ENCODE peak calls at places on chromosomes 11 and 22, in ten cellular contexts. One of them, this sample, is unnamed.

GRCh38 chr11:86063536-86063935 is 5.3 kb downstream of the PICALM start:
- DNase-seq in IMR-90: no peak
- DNase-seq in psoas muscle: no peak
- DNase-seq in substantia nigra: no peak
- DNase-seq in T follicular helper cell: no peak
- DNase-seq in AG08396: peak
- DNase-seq in posterior cingulate gyrus: no peak
- DNase-seq in HS-5: peak
- DNase-seq in Panc1: no peak
- DNase-seq in globus pallidus: no peak
- DNase-seq in this sample: no peak

GRCh38 chr11:58513747-58514367 is 6.0 kb upstream of the OR5B21 start:
- DNase-seq in substantia nigra: no peak
- DNase-seq in T follicular helper cell: no peak
- DNase-seq in IMR-90: peak
- DNase-seq in posterior cingulate gyrus: peak
- DNase-seq in psoas muscle: no peak
- DNase-seq in Panc1: peak
- DNase-seq in globus pallidus: peak
- DNase-seq in AG08396: peak
- DNase-seq in HS-5: peak
- DNase-seq in this sample: no peak

GRCh38 chr22:25645266-25645665 is 80.8 kb downstream of the GRK3 start:
- DNase-seq in AG08396: peak
- DNase-seq in globus pallidus: no peak
- DNase-seq in Panc1: no peak
- DNase-seq in substantia nigra: no peak
- DNase-seq in IMR-90: peak
- DNase-seq in T follicular helper cell: no peak
- DNase-seq in HS-5: no peak
- DNase-seq in psoas muscle: no peak
- DNase-seq in posterior cingulate gyrus: no peak
- DNase-seq in this sample: no peak

GRCh38 chr22:17262976-17263375 is 43.7 kb upstream of the ADA2 start:
- DNase-seq in globus pallidus: no peak
- DNase-seq in substantia nigra: no peak
- DNase-seq in IMR-90: no peak
- DNase-seq in psoas muscle: no peak
- DNase-seq in posterior cingulate gyrus: no peak
- DNase-seq in Panc1: no peak
- DNase-seq in HS-5: no peak
- DNase-seq in T follicular helper cell: no peak
- DNase-seq in AG08396: no peak
- DNase-seq in this sample: no peak

GRCh38 chr11:93054881-93055280 is 85.4 kb downstream of the MTNR1B start:
- DNase-seq in posterior cingulate gyrus: no peak
- DNase-seq in IMR-90: peak
- DNase-seq in Panc1: peak
- DNase-seq in HS-5: peak
- DNase-seq in psoas muscle: no peak
- DNase-seq in T follicular helper cell: no peak
- DNase-seq in substantia nigra: no peak
- DNase-seq in AG08396: peak
- DNase-seq in globus pallidus: no peak
- DNase-seq in this sample: no peak

GRCh38 chr11:82842019-82842418 is 58.2 kb downstream of the PRCP start:
- DNase-seq in HS-5: no peak
- DNase-seq in substantia nigra: peak
- DNase-seq in Panc1: no peak
- DNase-seq in IMR-90: no peak
- DNase-seq in posterior cingulate gyrus: peak
- DNase-seq in T follicular helper cell: no peak
- DNase-seq in globus pallidus: peak
- DNase-seq in psoas muscle: no peak
- DNase-seq in AG08396: no peak
- DNase-seq in this sample: peak

GRCh38 chr11:109851780-109852390 is 241.3 kb upstream of the ZC3H12C start:
- DNase-seq in substantia nigra: no peak
- DNase-seq in T follicular helper cell: no peak
- DNase-seq in AG08396: no peak
- DNase-seq in globus pallidus: no peak
- DNase-seq in HS-5: no peak
- DNase-seq in posterior cingulate gyrus: no peak
- DNase-seq in IMR-90: peak
- DNase-seq in psoas muscle: no peak
- DNase-seq in Panc1: no peak
- DNase-seq in this sample: no peak

GRCh38 chr11:131408011-131408640 is 37.7 kb downstream of the NTM start:
- DNase-seq in globus pallidus: peak
- DNase-seq in IMR-90: peak
- DNase-seq in posterior cingulate gyrus: peak
- DNase-seq in psoas muscle: no peak
- DNase-seq in T follicular helper cell: no peak
- DNase-seq in AG08396: peak
- DNase-seq in Panc1: peak
- DNase-seq in HS-5: no peak
- DNase-seq in substantia nigra: no peak
- DNase-seq in this sample: no peak

GRCh38 chr11:64745523-64746328 is 1.8 kb upstream of the RASGRP2 start:
- DNase-seq in psoas muscle: peak
- DNase-seq in HS-5: no peak
- DNase-seq in IMR-90: peak
- DNase-seq in Panc1: no peak
- DNase-seq in AG08396: peak
- DNase-seq in substantia nigra: peak
- DNase-seq in posterior cingulate gyrus: peak
- DNase-seq in T follicular helper cell: peak
- DNase-seq in globus pallidus: peak
- DNase-seq in this sample: peak

GRCh38 chr11:120121914-120122473 is 15.9 kb downstream of the TRIM29 start:
- DNase-seq in T follicular helper cell: no peak
- DNase-seq in AG08396: no peak
- DNase-seq in globus pallidus: no peak
- DNase-seq in HS-5: no peak
- DNase-seq in substantia nigra: no peak
- DNase-seq in IMR-90: no peak
- DNase-seq in Panc1: no peak
- DNase-seq in posterior cingulate gyrus: no peak
- DNase-seq in psoas muscle: no peak
- DNase-seq in this sample: no peak

GRCh38 chr11:64772318-64773018 is 5.9 kb downstream of the SF1 start:
- DNase-seq in posterior cingulate gyrus: no peak
- DNase-seq in Panc1: no peak
- DNase-seq in substantia nigra: no peak
- DNase-seq in AG08396: no peak
- DNase-seq in IMR-90: no peak
- DNase-seq in globus pallidus: no peak
- DNase-seq in psoas muscle: no peak
- DNase-seq in T follicular helper cell: no peak
- DNase-seq in HS-5: no peak
- DNase-seq in this sample: no peak

GRCh38 chr22:20438678-20439492 is 1.3 kb upstream of the SCARF2 start:
- DNase-seq in globus pallidus: no peak
- DNase-seq in HS-5: no peak
- DNase-seq in psoas muscle: no peak
- DNase-seq in Panc1: no peak
- DNase-seq in AG08396: peak
- DNase-seq in posterior cingulate gyrus: no peak
- DNase-seq in substantia nigra: no peak
- DNase-seq in T follicular helper cell: no peak
- DNase-seq in IMR-90: no peak
- DNase-seq in this sample: no peak

GRCh38 chr11:79236541-79236971 is 204.3 kb downstream of the TENM4 start:
- DNase-seq in substantia nigra: no peak
- DNase-seq in globus pallidus: no peak
- DNase-seq in HS-5: no peak
- DNase-seq in IMR-90: peak
- DNase-seq in Panc1: no peak
- DNase-seq in posterior cingulate gyrus: no peak
- DNase-seq in psoas muscle: peak
- DNase-seq in AG08396: peak
- DNase-seq in T follicular helper cell: no peak
- DNase-seq in this sample: no peak

GRCh38 chr11:131253885-131254204 is 116.6 kb upstream of the NTM start:
- DNase-seq in globus pallidus: peak
- DNase-seq in psoas muscle: no peak
- DNase-seq in substantia nigra: no peak
- DNase-seq in T follicular helper cell: no peak
- DNase-seq in AG08396: no peak
- DNase-seq in Panc1: no peak
- DNase-seq in posterior cingulate gyrus: peak
- DNase-seq in IMR-90: peak
- DNase-seq in HS-5: no peak
- DNase-seq in this sample: no peak

GRCh38 chr11:116692318-116693106 is 80.3 kb downstream of the BUD13 start:
- DNase-seq in IMR-90: no peak
- DNase-seq in HS-5: no peak
- DNase-seq in substantia nigra: no peak
- DNase-seq in globus pallidus: no peak
- DNase-seq in AG08396: no peak
- DNase-seq in psoas muscle: no peak
- DNase-seq in Panc1: no peak
- DNase-seq in posterior cingulate gyrus: no peak
- DNase-seq in T follicular helper cell: no peak
- DNase-seq in this sample: no peak

GRCh38 chr11:111336062-111336461 is 37.7 kb downstream of the POU2AF3 start:
- DNase-seq in T follicular helper cell: no peak
- DNase-seq in globus pallidus: no peak
- DNase-seq in posterior cingulate gyrus: no peak
- DNase-seq in psoas muscle: no peak
- DNase-seq in AG08396: no peak
- DNase-seq in IMR-90: no peak
- DNase-seq in Panc1: no peak
- DNase-seq in HS-5: no peak
- DNase-seq in substantia nigra: no peak
- DNase-seq in this sample: no peak

GRCh38 chr11:102459393-102459792 is 6.8 kb upstream of the TMEM123 start:
- DNase-seq in posterior cingulate gyrus: no peak
- DNase-seq in Panc1: no peak
- DNase-seq in HS-5: no peak
- DNase-seq in AG08396: no peak
- DNase-seq in substantia nigra: no peak
- DNase-seq in T follicular helper cell: no peak
- DNase-seq in globus pallidus: no peak
- DNase-seq in IMR-90: no peak
- DNase-seq in psoas muscle: no peak
- DNase-seq in this sample: no peak

GRCh38 chr11:102940714-102941588 is 14.6 kb downstream of the MMP13 start:
- DNase-seq in Panc1: peak
- DNase-seq in psoas muscle: no peak
- DNase-seq in AG08396: peak
- DNase-seq in IMR-90: peak
- DNase-seq in posterior cingulate gyrus: peak
- DNase-seq in substantia nigra: peak
- DNase-seq in globus pallidus: peak
- DNase-seq in T follicular helper cell: no peak
- DNase-seq in HS-5: peak
- DNase-seq in this sample: no peak

GRCh38 chr11:61797263-61797944 is 4.7 kb downstream of the FEN1 start:
- DNase-seq in AG08396: peak
- DNase-seq in psoas muscle: peak
- DNase-seq in substantia nigra: peak
- DNase-seq in T follicular helper cell: peak
- DNase-seq in HS-5: peak
- DNase-seq in posterior cingulate gyrus: peak
- DNase-seq in globus pallidus: peak
- DNase-seq in Panc1: peak
- DNase-seq in IMR-90: peak
- DNase-seq in this sample: peak

GRCh38 chr11:124756033-124756752 is 4.1 kb upstream of the VSIG2 start:
- DNase-seq in psoas muscle: no peak
- DNase-seq in HS-5: no peak
- DNase-seq in Panc1: no peak
- DNase-seq in globus pallidus: no peak
- DNase-seq in IMR-90: no peak
- DNase-seq in AG08396: no peak
- DNase-seq in substantia nigra: no peak
- DNase-seq in posterior cingulate gyrus: no peak
- DNase-seq in T follicular helper cell: no peak
- DNase-seq in this sample: no peak

GRCh38 chr11:78987748-78988147 is 413.1 kb upstream of the NARS2 start:
- DNase-seq in posterior cingulate gyrus: no peak
- DNase-seq in psoas muscle: no peak
- DNase-seq in T follicular helper cell: no peak
- DNase-seq in IMR-90: no peak
- DNase-seq in HS-5: no peak
- DNase-seq in substantia nigra: no peak
- DNase-seq in AG08396: no peak
- DNase-seq in globus pallidus: no peak
- DNase-seq in Panc1: no peak
- DNase-seq in this sample: no peak